ENCODE peak calls at places on chromosomes 4 and X, in nine cellular contexts. S, U, R, H, N, O, X, K and I are unnamed samples.

GRCh38 chrX:23959781-23960180 is 52.0 kb downstream of the CXorf58 start:
- DNase-seq in N (peak; percentile 47), S (peak; percentile 80), R (no peak), H (no peak), X (no peak), U (no peak), K (no peak), O (no peak), I (no peak)

GRCh38 chr4:173958445-173958844 is 325.0 kb downstream of the FBXO8 start:
- DNase-seq in S (no peak), O (no peak), K (no peak), N (no peak), H (no peak), R (peak; percentile 52), U (peak; percentile 22), X (no peak), I (no peak)

GRCh38 chr4:153784300-153784699 is 4.6 kb downstream of the SFRP2 start:
- DNase-seq in S (no peak), R (no peak), O (no peak), H (no peak), X (no peak), U (no peak), K (no peak), N (no peak), I (no peak)

GRCh38 chr4:94635172-94635571 is 122.6 kb upstream of the BMPR1B start:
- DNase-seq in K (no peak), X (no peak), N (no peak), U (peak; percentile 80), H (no peak), R (peak; percentile 82), S (no peak), O (no peak), I (no peak)

GRCh38 chr4:26303008-26303407 is 17.8 kb upstream of the RBPJ start:
- DNase-seq in N (no peak), X (no peak), K (no peak), H (no peak), U (no peak), O (no peak), S (no peak), R (no peak), I (no peak)

GRCh38 chr4:30716671-30717207 is 3.4 kb upstream of the PCDH7 start:
- DNase-seq in S (no peak), R (peak; percentile 46), X (no peak), H (peak; percentile 22), N (no peak), K (no peak), O (no peak), U (peak; percentile 17), I (no peak)

GRCh38 chr4:57064120-57064519 is 46.1 kb downstream of the IGFBP7 start:
- DNase-seq in U (peak; percentile 51), O (no peak), S (no peak), N (no peak), H (no peak), K (no peak), X (no peak), R (no peak), I (no peak)

GRCh38 chr4:5050520-5050955 is 742 bp upstream of the STK32B start:
- DNase-seq in N (no peak), X (peak; percentile 77), O (peak; percentile 84), K (peak; percentile 14), R (peak; percentile 91), S (peak; percentile 72), H (peak; percentile 66), U (peak; percentile 75), I (no peak)

GRCh38 chr4:3460926-3461325 is 2.2 kb upstream of the DOK7 start:
- DNase-seq in S (no peak), H (no peak), K (no peak), X (no peak), O (no peak), R (no peak), N (no peak), U (no peak), I (no peak)

GRCh38 chr4:173185832-173186545 is 17.4 kb downstream of the GALNT7 start:
- DNase-seq in R (no peak), K (no peak), O (no peak), N (no peak), U (peak; percentile 50), S (no peak), H (no peak), X (no peak), I (peak; percentile 82)

GRCh38 chr4:183448436-183448835 is 4.0 kb downstream of the CDKN2AIP start:
- DNase-seq in U (peak; percentile 29), R (peak; percentile 32), X (no peak), S (no peak), H (no peak), O (no peak), N (no peak), K (no peak), I (no peak)

GRCh38 chr4:183185018-183185417 is 86.0 kb downstream of the WWC2 start:
- DNase-seq in N (no peak), O (no peak), U (no peak), R (no peak), X (no peak), K (no peak), S (no peak), H (no peak), I (no peak)

GRCh38 chr4:62711575-62711974 is 1511.4 kb downstream of the ADGRL3 start:
- DNase-seq in H (no peak), O (no peak), X (no peak), N (no peak), R (no peak), K (no peak), U (no peak), S (no peak), I (no peak)

GRCh38 chr4:56743550-56743949 is 62.5 kb upstream of the HOPX start:
- DNase-seq in X (no peak), S (no peak), R (no peak), H (no peak), N (no peak), K (no peak), U (no peak), O (no peak), I (no peak)

GRCh38 chr4:113540859-113541258 is 220.7 kb downstream of the CAMK2D start:
- DNase-seq in S (no peak), H (no peak), X (no peak), K (peak; percentile 38), U (peak; percentile 64), N (no peak), R (peak; percentile 50), O (no peak), I (no peak)

GRCh38 chrX:26918633-26919032 is 544.5 kb downstream of the PPP4R3C start:
- DNase-seq in R (peak; percentile 42), K (no peak), N (no peak), O (no peak), H (no peak), X (no peak), S (no peak), U (peak; percentile 49), I (no peak)

GRCh38 chr4:128060130-128060619 is 937 bp upstream of the LARP1B start:
- DNase-seq in H (no peak), N (no peak), X (no peak), S (peak; percentile 6), O (no peak), U (no peak), R (peak; percentile 37), K (no peak), I (no peak)

GRCh38 chr4:186158966-186159365 is 32.4 kb upstream of the CYP4V2 start:
- DNase-seq in S (no peak), X (no peak), K (no peak), H (no peak), U (no peak), O (no peak), N (no peak), R (no peak), I (no peak)

GRCh38 chr4:793941-794621 is 31.8 kb downstream of the CPLX1 start:
- DNase-seq in O (no peak), K (no peak), X (no peak), H (no peak), U (no peak), N (no peak), S (no peak), R (no peak), I (no peak)

GRCh38 chr4:95627004-95627403 is 78.2 kb upstream of the UNC5C start:
- DNase-seq in S (no peak), N (no peak), O (no peak), U (peak; percentile 51), H (no peak), X (no peak), R (no peak), K (no peak), I (no peak)

GRCh38 chr4:169071781-169072180 is 61.7 kb upstream of the CBR4 start:
- DNase-seq in H (no peak), N (no peak), K (no peak), X (no peak), U (no peak), S (no peak), O (no peak), R (no peak), I (no peak)

GRCh38 chr4:15110120-15110571 is 107.9 kb downstream of the CPEB2 start:
- DNase-seq in O (no peak), K (no peak), H (no peak), N (no peak), U (no peak), R (no peak), S (no peak), X (no peak), I (no peak)